ENCODE peak calls at places on chromosomes 4 and X, in seven cellular contexts. I, B, H, Q, A, G and L are unnamed samples.
A peak's percentile ranks its signal among the peaks of the same experiment; 100 is the strongest.

GRCh38 chr4:53861856-53862610 is 202.4 kb downstream of the CHIC2 start:
- DNase-seq in I (no peak), B (no peak), H (no peak), Q (no peak), A (no peak), G (peak; percentile 93), L (peak; percentile 88)

GRCh38 chr4:43846111-43846587 is 602.5 kb downstream of the KCTD8 start:
- DNase-seq in I (no peak), B (no peak), H (no peak), Q (no peak), A (no peak), G (no peak), L (no peak)

GRCh38 chr4:7699040-7699439 is 240.6 kb downstream of the AFAP1 start:
- DNase-seq in I (no peak), B (no peak), H (no peak), Q (no peak), A (no peak), G (no peak), L (peak; percentile 20)

GRCh38 chrX:120380699-120381098 is 18.8 kb downstream of the ATP1B4 start:
- DNase-seq in I (no peak), B (no peak), H (no peak), Q (no peak), A (peak; percentile 13), G (no peak), L (no peak)

GRCh38 chrX:22699591-22700091 is 300.1 kb upstream of the DDX53 start:
- DNase-seq in I (no peak), B (no peak), H (no peak), Q (no peak), A (no peak), G (peak; percentile 35), L (peak; percentile 35)

GRCh38 chr4:25927361-25928040 is 13.5 kb downstream of the SMIM20 start:
- DNase-seq in I (no peak), B (no peak), H (no peak), Q (no peak), A (peak; percentile 73), G (no peak), L (no peak)

GRCh38 chrX:11655282-11655985 is 10.3 kb downstream of the ARHGAP6 start:
- DNase-seq in I (no peak), B (no peak), H (no peak), Q (no peak), A (no peak), G (no peak), L (no peak)

GRCh38 chr4:113760852-113761681 is 471 bp downstream of the CAMK2D start:
- DNase-seq in I (no peak), B (peak; percentile 14), H (no peak), Q (peak; percentile 97), A (peak; percentile 47), G (peak; percentile 73), L (no peak)